ENCODE peak calls at places on chromosomes 1 and 21, in seven cellular contexts. E is fibroblast of pulmonary artery; B is CD4-positive, alpha-beta T cell; T is prostate gland; D is lower lobe of right lung; X is kidney epithelial cell; I is tibial nerve. V is an unnamed sample.

GRCh38 chr21:34517491-34518245 is 5.7 kb upstream of the KCNE1 start:
- DNase-seq in E (no peak), B (no peak), T (no peak), D (no peak), X (no peak), I (no peak), V (no peak)

GRCh38 chr21:37198989-37199924 is 67.9 kb downstream of the VPS26C start:
- DNase-seq in E (peak), B (no peak), T (no peak), D (no peak), X (peak), I (no peak), V (no peak)

GRCh38 chr21:45613396-45613795 is 30.1 kb upstream of the PCBP3 start:
- DNase-seq in E (no peak), B (peak), T (no peak), D (no peak), X (no peak), I (no peak), V (peak)

GRCh38 chr21:26888931-26889330 is 43.7 kb upstream of the ADAMTS1 start:
- DNase-seq in E (no peak), B (no peak), T (no peak), D (no peak), X (no peak), I (no peak), V (no peak)

GRCh38 chr1:40976952-40977690 is 2.4 kb upstream of the CTPS1 start:
- DNase-seq in E (peak), B (no peak), T (no peak), D (no peak), X (no peak), I (no peak), V (no peak)

GRCh38 chr1:115090547-115090946 is 1.2 kb upstream of the TSPAN2 start:
- DNase-seq in E (no peak), B (no peak), T (no peak), D (no peak), X (no peak), I (no peak), V (no peak)

GRCh38 chr1:171219751-171220385 is 28.4 kb upstream of the FMO1 start:
- DNase-seq in E (peak), B (no peak), T (no peak), D (no peak), X (peak), I (no peak), V (no peak)

GRCh38 chr1:1986451-1987141 is 17.0 kb downstream of the CFAP74 start:
- DNase-seq in E (no peak), B (no peak), T (no peak), D (no peak), X (no peak), I (no peak), V (no peak)

GRCh38 chr1:150551784-150552691 is 2.8 kb downstream of the ADAMTSL4 start:
- DNase-seq in E (peak), B (no peak), T (peak), D (peak), X (no peak), I (peak), V (peak)

GRCh38 chr1:37629008-37629407 is 5.7 kb downstream of the RSPO1 start:
- DNase-seq in E (no peak), B (no peak), T (no peak), D (no peak), X (no peak), I (no peak), V (no peak)

GRCh38 chr1:53197301-53198205 is 929 bp downstream of the CPT2 start:
- DNase-seq in E (peak), B (no peak), T (no peak), D (no peak), X (no peak), I (no peak), V (no peak)

GRCh38 chr1:234871710-234872262 is 256.9 kb downstream of the TOMM20 start:
- DNase-seq in E (peak), B (no peak), T (no peak), D (no peak), X (no peak), I (no peak), V (no peak)

GRCh38 chr21:31501921-31502320 is 157.6 kb upstream of the SOD1 start:
- DNase-seq in E (no peak), B (no peak), T (no peak), D (no peak), X (no peak), I (no peak), V (no peak)

GRCh38 chr21:31505975-31506374 is 153.5 kb upstream of the SOD1 start:
- DNase-seq in E (no peak), B (no peak), T (no peak), D (no peak), X (no peak), I (no peak), V (no peak)

GRCh38 chr21:31503467-31503866 is 156.0 kb upstream of the SOD1 start:
- DNase-seq in E (no peak), B (no peak), T (no peak), D (no peak), X (no peak), I (no peak), V (no peak)

GRCh38 chr21:31502537-31503143 is 156.9 kb upstream of the SOD1 start:
- DNase-seq in E (no peak), B (no peak), T (no peak), D (no peak), X (no peak), I (no peak), V (no peak)

DNA sequence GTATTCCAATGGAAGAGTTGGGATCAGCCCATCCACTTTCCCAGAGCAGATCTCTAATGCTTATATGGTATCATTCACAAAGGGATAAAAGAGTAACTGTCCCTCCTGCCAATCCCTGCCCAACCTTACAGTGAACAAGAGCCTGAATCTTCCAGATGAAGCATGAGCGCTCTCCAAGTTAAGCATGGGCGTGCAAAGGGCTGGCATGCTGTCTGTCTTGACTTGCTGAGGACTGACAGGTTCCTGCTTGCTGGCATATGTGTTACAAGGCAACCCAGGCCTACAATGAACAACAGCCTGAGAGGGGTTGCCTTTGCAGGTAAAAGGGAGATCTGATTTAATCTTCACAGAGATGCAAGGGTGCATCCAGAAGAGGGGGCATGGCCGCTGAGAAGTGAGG is 155.6 kb upstream of the SOD1 start:
- DNase-seq in E (no peak), B (no peak), T (peak), D (no peak), X (no peak), I (no peak), V (no peak)
- TF ChIP-seq CTCF in E (no peak), B (no peak), T (no peak), D (no peak), X (no peak), I (no peak), V (no peak)

DNA sequence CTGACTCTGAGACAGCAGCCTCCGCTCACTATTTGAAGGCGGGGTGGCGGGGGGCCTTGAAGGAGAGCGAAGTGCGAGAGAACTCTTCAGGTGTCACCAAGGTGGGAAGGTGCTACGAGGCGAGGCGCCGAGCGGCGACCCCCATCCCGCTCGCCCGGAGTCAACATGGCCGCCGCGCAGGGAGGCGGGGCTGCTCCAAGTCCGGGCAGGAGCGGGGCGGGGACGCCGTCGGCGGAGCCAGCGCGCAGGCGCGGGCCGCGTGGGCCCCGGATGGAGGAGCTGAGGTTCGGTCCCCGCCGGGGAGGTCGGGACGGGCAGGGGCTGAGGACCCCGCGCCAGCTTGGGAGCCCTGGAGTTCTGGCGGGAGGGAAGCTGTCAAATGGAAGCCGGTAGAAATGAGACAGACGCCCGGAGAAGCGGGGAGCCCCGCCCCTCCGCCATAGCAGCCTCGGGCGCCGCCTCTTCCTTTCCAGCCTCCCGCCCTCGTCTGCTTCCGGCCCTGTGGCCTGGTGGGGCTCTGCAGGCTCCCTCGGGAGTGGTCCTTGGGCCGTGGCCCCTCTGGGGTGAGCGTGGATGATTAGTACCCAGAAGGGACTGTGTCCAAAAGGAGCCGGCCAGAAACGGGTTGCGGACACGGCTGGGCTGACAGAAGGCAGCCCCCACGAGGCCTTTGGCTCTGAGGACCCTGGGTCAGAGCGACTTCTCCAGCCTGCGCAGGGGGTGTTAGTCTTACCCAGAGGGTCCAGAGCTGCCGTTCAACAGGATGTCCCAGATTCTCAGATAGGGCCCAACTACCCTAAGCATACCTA is at the start of gene PIGV:
- DNase-seq in E (peak), B (peak), T (peak), D (peak), X (no peak), I (peak), V (peak)
- TF ChIP-seq CTCF in E (no peak), B (no peak), T (peak), D (peak), X (peak), I (no peak), V (no peak)

DNA sequence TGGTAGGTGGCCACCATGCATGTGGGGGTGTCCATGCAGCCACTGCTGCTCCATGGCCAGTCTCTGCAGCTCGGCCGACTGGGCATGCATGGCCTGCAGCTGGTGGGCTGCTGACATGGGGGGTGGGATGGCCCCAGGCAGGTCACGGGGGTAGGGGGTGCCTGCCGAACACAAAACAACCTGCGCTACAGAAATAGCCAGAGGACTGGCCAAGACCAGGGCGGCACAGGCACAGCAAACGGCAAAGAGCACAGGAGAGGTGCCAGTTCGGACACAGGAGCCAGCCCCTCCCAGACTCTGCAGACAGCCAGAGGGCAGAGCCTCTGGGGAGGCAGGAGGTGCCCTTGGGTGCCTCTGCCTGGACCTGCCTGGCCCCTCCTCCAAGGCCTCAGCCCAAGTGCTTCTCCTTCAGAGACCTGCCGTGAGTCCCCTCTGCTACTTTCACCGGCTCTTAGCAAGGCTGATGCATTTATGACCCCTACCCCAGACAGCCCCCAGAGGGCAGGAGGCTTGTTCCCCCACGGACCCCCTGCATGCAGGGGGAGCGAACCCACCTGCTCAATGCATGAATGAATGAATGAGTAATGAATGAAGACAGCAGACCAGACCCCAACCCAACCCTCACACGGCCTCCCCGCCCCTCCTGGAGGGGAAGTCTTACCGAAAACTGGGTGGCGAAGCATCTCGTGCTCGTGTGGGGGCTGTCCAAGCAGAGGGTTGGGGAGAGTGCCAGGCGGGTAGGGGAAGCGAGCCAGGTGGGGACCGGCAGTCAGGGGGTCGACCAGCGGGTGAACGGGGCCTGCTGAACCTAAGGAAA is 37.7 kb downstream of the SLC45A1 start:
- DNase-seq in E (no peak), B (no peak), T (no peak), D (no peak), X (no peak), I (no peak), V (no peak)
- TF ChIP-seq CTCF in E (no peak), B (no peak), T (no peak), D (no peak), X (no peak), I (no peak), V (no peak)

GRCh38 chr1:204123376-204123775 is 28.5 kb downstream of the ETNK2 start:
- DNase-seq in E (no peak), B (no peak), T (no peak), D (no peak), X (no peak), I (no peak), V (no peak)
- TF ChIP-seq CTCF in E (peak), B (no peak), T (peak), D (peak), X (peak), I (peak), V (peak)

GRCh38 chr1:214214851-214215250 is 66.1 kb upstream of the SMYD2 start:
- DNase-seq in E (no peak), B (no peak), T (no peak), D (no peak), X (no peak), I (no peak), V (no peak)

GRCh38 chr1:214216779-214217178 is 64.2 kb upstream of the SMYD2 start:
- DNase-seq in E (no peak), B (no peak), T (peak), D (no peak), X (no peak), I (no peak), V (no peak)

GRCh38 chr1:214213136-214213535 is 67.8 kb upstream of the SMYD2 start:
- DNase-seq in E (peak), B (no peak), T (no peak), D (no peak), X (no peak), I (no peak), V (no peak)

GRCh38 chr1:214215583-214215982 is 65.4 kb upstream of the SMYD2 start:
- DNase-seq in E (peak), B (no peak), T (no peak), D (no peak), X (no peak), I (no peak), V (no peak)

DNA sequence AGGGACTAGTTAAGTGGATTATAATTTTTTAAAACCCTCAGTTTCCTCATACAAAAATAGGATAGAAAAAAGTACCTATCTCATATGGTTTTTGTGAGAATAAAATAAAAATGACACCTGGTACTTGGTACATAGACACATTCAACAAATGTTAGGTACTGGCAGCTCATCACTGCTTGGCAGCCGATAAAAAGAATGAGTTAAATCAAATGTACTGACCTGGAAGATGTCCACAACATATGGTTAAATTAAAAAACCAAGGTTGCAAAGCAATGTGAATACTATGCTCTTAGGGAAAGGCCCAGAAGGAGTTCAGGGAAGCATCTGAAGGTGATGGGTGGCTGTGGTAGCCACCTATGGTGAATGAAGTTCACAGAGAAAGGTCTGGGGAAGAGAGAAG is 64.9 kb upstream of the SMYD2 start:
- DNase-seq in E (no peak), B (no peak), T (no peak), D (no peak), X (no peak), I (no peak), V (no peak)
- TF ChIP-seq CTCF in E (no peak), B (no peak), T (no peak), D (no peak), X (no peak), I (no peak), V (no peak)

DNA sequence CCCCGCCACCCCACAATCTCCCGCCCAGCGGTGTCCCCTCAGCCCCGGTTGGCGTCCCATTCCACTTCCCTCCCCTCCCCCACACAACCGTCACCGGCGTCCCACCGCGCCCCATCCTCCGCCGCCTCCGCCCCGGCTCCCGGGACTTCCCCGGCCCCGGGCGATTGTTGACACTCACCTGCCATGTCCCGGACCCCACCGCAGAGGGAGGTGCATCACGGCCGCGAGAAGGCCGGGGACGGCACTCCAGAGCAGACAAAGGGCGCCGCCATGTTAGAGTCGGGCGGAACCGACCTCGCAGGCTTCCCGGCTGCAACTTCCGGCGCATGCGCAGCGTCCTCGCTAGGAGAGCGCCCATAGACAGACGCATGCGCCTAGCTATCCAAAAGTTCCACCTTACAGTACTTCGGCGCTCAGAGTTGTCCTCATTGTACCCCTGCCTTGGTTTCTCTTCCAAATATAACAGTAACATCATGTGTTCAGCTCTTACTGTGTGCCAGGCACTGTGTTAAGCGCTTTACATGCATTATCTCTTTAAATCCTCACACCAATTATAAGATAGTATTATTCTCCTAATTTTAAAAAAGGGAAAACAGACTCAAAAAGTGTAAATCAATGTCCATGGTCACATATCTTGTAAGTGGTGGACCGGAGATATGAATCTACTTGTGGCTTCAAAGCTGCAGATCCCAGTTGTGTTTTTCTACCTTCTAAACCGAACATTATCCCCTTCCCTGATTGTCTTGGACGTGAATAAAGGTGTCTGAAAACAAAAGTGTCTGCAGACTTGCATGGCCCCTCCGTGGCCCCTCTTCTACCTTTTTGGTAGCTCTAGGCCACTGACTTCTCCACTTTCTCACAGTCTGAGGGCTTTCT is at the start of gene ZBTB17:
- DNase-seq in E (peak), B (peak), T (peak), D (peak), X (peak), I (peak), V (peak)
- TF ChIP-seq CTCF in E (no peak), B (no peak), T (peak), D (no peak), X (no peak), I (no peak), V (no peak)

DNA sequence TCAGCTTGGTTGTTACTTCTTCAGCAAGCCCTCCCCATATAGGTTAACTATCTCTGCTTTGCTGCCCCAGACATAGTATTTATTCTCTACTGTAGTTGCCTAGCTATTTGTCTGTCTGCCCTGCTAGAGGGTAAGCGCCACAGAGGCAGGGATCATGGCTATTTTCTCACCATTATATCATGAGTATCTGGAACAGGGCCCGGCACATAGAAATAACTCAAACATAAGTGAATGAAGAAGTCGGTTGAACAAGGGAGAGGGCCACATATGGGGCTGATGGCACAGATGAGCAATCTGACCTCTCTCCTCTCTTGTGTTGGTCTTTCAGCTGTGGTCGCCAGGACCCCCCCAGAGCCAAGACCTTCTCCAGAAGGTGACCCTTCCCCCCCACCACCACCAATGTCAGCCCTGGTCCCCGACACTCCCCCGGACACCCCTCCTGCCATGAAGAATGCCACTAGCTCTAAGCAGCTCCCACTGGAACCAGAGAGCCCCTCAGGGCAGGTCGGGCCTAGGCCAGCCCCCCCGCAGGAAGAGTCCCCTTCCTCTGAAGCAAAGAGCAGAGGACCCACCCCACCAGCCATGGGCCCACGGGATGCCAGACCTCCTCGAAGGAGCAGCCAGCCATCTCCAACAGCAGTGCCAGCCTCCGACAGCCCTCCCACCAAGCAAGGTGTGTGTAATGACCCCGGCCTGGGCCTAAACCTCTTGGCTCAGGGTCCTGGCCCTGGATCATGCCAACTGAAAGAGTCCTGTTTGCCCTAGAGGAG is 14.9 kb downstream of the MAP7D1 start:
- DNase-seq in E (no peak), B (no peak), T (no peak), D (no peak), X (no peak), I (no peak), V (no peak)
- TF ChIP-seq CTCF in E (no peak), B (no peak), T (no peak), D (no peak), X (no peak), I (no peak), V (no peak)